ENCODE peak calls at places on chromosomes 6 and 20, in nine cellular contexts. M, P, T, E, F, O, R, W and C are unnamed samples.

GRCh38 chr20:38226553-38226952 is 34.0 kb downstream of the KIAA1755 start:
- DNase-seq in E (no peak), F (no peak), O (no peak), W (no peak), T (no peak), P (no peak), M (no peak), R (no peak), C (no peak)

GRCh38 chr6:108846628-108847027 is 1.6 kb upstream of the ARMC2 start:
- DNase-seq in R (no peak), P (no peak), T (no peak), F (no peak), E (no peak), O (no peak), W (no peak), M (peak; percentile 15), C (no peak)

GRCh38 chr6:1039191-1039590 is 272.7 kb upstream of the FOXQ1 start:
- DNase-seq in O (no peak), F (no peak), T (no peak), P (no peak), W (no peak), E (no peak), R (no peak), M (no peak), C (no peak)

GRCh38 chr6:139625998-139626975 is 251.8 kb upstream of the CITED2 start:
- DNase-seq in W (no peak), T (no peak), R (no peak), F (no peak), O (no peak), E (no peak), P (peak; percentile 14), M (no peak), C (no peak)

GRCh38 chr20:12882832-12883506 is 125.8 kb upstream of the SPTLC3 start:
- DNase-seq in M (no peak), R (no peak), F (peak; percentile 47), O (no peak), E (peak; percentile 1), W (peak; percentile 70), T (no peak), P (no peak), C (no peak)

GRCh38 chr20:13681248-13682125 is 42.8 kb upstream of the TASP1 start:
- DNase-seq in T (no peak), M (no peak), W (no peak), E (no peak), P (no peak), O (no peak), R (no peak), F (no peak), C (no peak)

GRCh38 chr20:44615876-44616603 is 33.7 kb downstream of the PKIG start:
- DNase-seq in F (no peak), O (no peak), T (no peak), E (no peak), R (no peak), P (no peak), M (no peak), W (no peak), C (no peak)

GRCh38 chr6:48628316-48628715 is 517.3 kb upstream of the PTCHD4 start:
- DNase-seq in O (no peak), T (no peak), F (no peak), W (no peak), M (no peak), P (no peak), E (peak; percentile 59), R (no peak), C (peak; percentile 22)

GRCh38 chr6:64335195-64335594 is 699.6 kb downstream of the PHF3 start:
- DNase-seq in R (no peak), E (no peak), O (no peak), F (no peak), M (no peak), W (no peak), T (no peak), P (no peak), C (no peak)

GRCh38 chr6:136087986-136088385 is 162.1 kb downstream of the MTFR2 start:
- DNase-seq in P (peak; percentile 25), M (no peak), O (no peak), E (peak; percentile 60), T (no peak), W (no peak), R (no peak), F (no peak), C (no peak)

GRCh38 chr6:7115452-7116223 is 7.9 kb downstream of the RREB1 start:
- DNase-seq in E (no peak), P (no peak), O (no peak), R (no peak), F (no peak), W (no peak), M (no peak), T (no peak), C (no peak)

GRCh38 chr20:43459022-43459942 is 1.6 kb downstream of the SRSF6 start:
- DNase-seq in O (no peak), W (no peak), P (peak; percentile 28), T (no peak), M (peak; percentile 39), R (no peak), F (peak; percentile 26), E (no peak), C (no peak)

GRCh38 chr6:120871416-120872261 is 462.6 kb downstream of the TBC1D32 start:
- DNase-seq in O (no peak), P (no peak), W (no peak), E (no peak), F (no peak), R (no peak), M (no peak), T (no peak), C (no peak)

GRCh38 chr20:50067461-50067860 is 45.5 kb downstream of the UBE2V1 start:
- DNase-seq in P (no peak), F (peak; percentile 48), M (no peak), R (no peak), W (no peak), O (no peak), E (no peak), T (no peak), C (no peak)

GRCh38 chr6:11482616-11483015 is 54.9 kb upstream of the TMEM170B start:
- DNase-seq in F (no peak), M (no peak), E (no peak), T (no peak), R (no peak), O (no peak), W (no peak), P (no peak), C (no peak)

GRCh38 chr6:140538926-140539325 is 1164.5 kb upstream of the CITED2 start:
- DNase-seq in E (peak; percentile 66), T (no peak), R (peak; percentile 17), P (no peak), F (peak; percentile 52), W (no peak), O (no peak), M (no peak), C (no peak)

GRCh38 chr6:169232507-169232931 is 21.1 kb downstream of the THBS2 start:
- DNase-seq in F (no peak), M (no peak), W (no peak), O (no peak), E (no peak), T (no peak), P (no peak), R (no peak), C (no peak)

GRCh38 chr6:26553264-26553738 is 15.1 kb downstream of the HMGN4 start:
- DNase-seq in E (peak; percentile 80), O (peak; percentile 60), M (peak; percentile 84), F (peak; percentile 72), W (no peak), P (peak; percentile 78), R (no peak), T (peak; percentile 58), C (peak; percentile 94)

GRCh38 chr20:52031574-52032303 is 159.8 kb downstream of the ZFP64 start:
- DNase-seq in P (peak; percentile 89), F (peak; percentile 78), R (peak; percentile 51), O (no peak), T (no peak), W (peak; percentile 69), E (peak; percentile 94), M (peak; percentile 35), C (no peak)

GRCh38 chr6:127518710-127519468 is at the start of gene MTCL3:
- DNase-seq in R (no peak), M (peak; percentile 36), T (no peak), O (no peak), W (no peak), P (peak; percentile 46), F (peak; percentile 49), E (peak; percentile 49), C (no peak)

GRCh38 chr6:14670806-14671205 is 553.2 kb downstream of the CD83 start:
- DNase-seq in W (peak; percentile 13), R (no peak), O (no peak), P (no peak), E (no peak), M (no peak), F (no peak), T (no peak), C (no peak)

GRCh38 chr6:28769626-28770402 is 154.0 kb downstream of the TRIM27 start:
- DNase-seq in R (no peak), O (no peak), P (peak; percentile 11), W (no peak), M (no peak), E (peak; percentile 38), F (peak; percentile 67), T (no peak), C (no peak)

GRCh38 chr20:22350624-22351023 is 233.7 kb downstream of the FOXA2 start:
- DNase-seq in P (no peak), M (no peak), T (no peak), R (no peak), F (no peak), O (no peak), E (no peak), W (no peak), C (no peak)

GRCh38 chr6:120211955-120212792 is 862.6 kb upstream of the MAN1A1 start:
- DNase-seq in R (no peak), T (no peak), E (no peak), P (no peak), M (no peak), F (peak; percentile 54), W (no peak), O (no peak), C (no peak)

GRCh38 chr6:89347825-89348224 is 4.7 kb downstream of the UBE2J1 start:
- DNase-seq in E (peak; percentile 15), M (no peak), T (no peak), P (peak; percentile 44), R (no peak), O (no peak), W (no peak), F (no peak), C (no peak)

GRCh38 chr20:2293486-2293885 is 2.3 kb upstream of the TGM3 start:
- DNase-seq in E (no peak), R (no peak), P (no peak), F (no peak), T (no peak), W (no peak), M (no peak), O (no peak), C (no peak)

GRCh38 chr6:27582928-27583725 is 110.2 kb upstream of the ZNF184 start:
- DNase-seq in M (peak; percentile 59), W (no peak), O (no peak), F (peak; percentile 65), E (peak; percentile 70), R (peak; percentile 69), T (no peak), P (peak; percentile 61), C (peak; percentile 42)

GRCh38 chr6:94213176-94213575 is 793.8 kb upstream of the EPHA7 start:
- DNase-seq in F (no peak), R (no peak), O (no peak), W (no peak), P (no peak), M (no peak), T (no peak), E (no peak), C (no peak)

GRCh38 chr20:34511891-34512265 is 4.3 kb upstream of the DYNLRB1 start:
- DNase-seq in R (no peak), W (no peak), T (no peak), F (no peak), M (no peak), P (no peak), O (no peak), E (no peak), C (no peak)

GRCh38 chr20:21956591-21956990 is 251.1 kb downstream of the PAX1 start:
- DNase-seq in M (no peak), O (no peak), E (no peak), P (no peak), W (no peak), F (no peak), R (no peak), T (no peak), C (no peak)

GRCh38 chr20:56181593-56181992 is 66.9 kb upstream of the MC3R start:
- DNase-seq in T (no peak), F (no peak), O (no peak), R (no peak), E (no peak), M (no peak), P (no peak), W (no peak), C (no peak)